ENCODE peak calls at places on chromosomes 5 and 9, in seven cellular contexts. W is adrenal gland, Q is A549, E is Calu3, T is B cell, H is GM12878, X is LNCaP clone FGC. K is an unnamed sample.

GRCh38 chr9:97990259-97990658 is 7.1 kb downstream of the ANP32B start:
- DNase-seq in W (no peak), Q (peak; percentile 63), E (no peak), T (no peak), H (no peak), X (no peak), K (no peak)

GRCh38 chr9:92770005-92770995 is 5.7 kb upstream of the BICD2 start:
- DNase-seq in W (no peak), Q (no peak), E (no peak), T (peak; percentile 72), H (no peak), X (no peak), K (no peak)

GRCh38 chr9:137759649-137760321 is 117.8 kb upstream of the CACNA1B start:
- DNase-seq in W (no peak), Q (no peak), E (no peak), T (peak; percentile 68), H (no peak), X (no peak), K (no peak)

GRCh38 chr9:110580850-110581249 is 1.3 kb upstream of the SVEP1 start:
- DNase-seq in W (no peak), Q (no peak), E (no peak), T (no peak), H (no peak), X (no peak), K (no peak)

GRCh38 chr5:56638768-56639238 is 176.5 kb upstream of the MAP3K1 start:
- DNase-seq in W (no peak), Q (no peak), E (peak; percentile 37), T (no peak), H (no peak), X (no peak), K (no peak)

GRCh38 chr9:127898433-127899199 is 787 bp downstream of the ST6GALNAC6 start:
- DNase-seq in W (peak; percentile 90), Q (no peak), E (no peak), T (no peak), H (no peak), X (no peak), K (peak; percentile 57)

GRCh38 chr9:16718296-16718695 is 152.2 kb downstream of the BNC2 start:
- DNase-seq in W (no peak), Q (no peak), E (no peak), T (no peak), H (no peak), X (no peak), K (no peak)

GRCh38 chr5:154368041-154368800 is 77.6 kb upstream of the SAP30L start:
- DNase-seq in W (peak; percentile 62), Q (peak; percentile 89), E (peak; percentile 63), T (no peak), H (no peak), X (no peak), K (no peak)

GRCh38 chr5:109692011-109692410 is 2.3 kb downstream of the MAN2A1 start:
- DNase-seq in W (peak; percentile 33), Q (no peak), E (no peak), T (no peak), H (no peak), X (no peak), K (peak; percentile 11)

GRCh38 chr9:107176701-107177100 is 106.4 kb upstream of the RAD23B start:
- DNase-seq in W (no peak), Q (no peak), E (no peak), T (no peak), H (no peak), X (no peak), K (no peak)

GRCh38 chr5:151251621-151252020 is 1.4 kb upstream of the GM2A start:
- DNase-seq in W (no peak), Q (no peak), E (no peak), T (no peak), H (no peak), X (no peak), K (no peak)

GRCh38 chr9:123314617-123315016 is 41.4 kb upstream of the CRB2 start:
- DNase-seq in W (no peak), Q (no peak), E (no peak), T (no peak), H (no peak), X (no peak), K (no peak)

GRCh38 chr9:92917176-92917800 is 30.0 kb upstream of the FGD3 start:
- DNase-seq in W (peak; percentile 20), Q (no peak), E (no peak), T (no peak), H (no peak), X (no peak), K (no peak)

GRCh38 chr9:16869140-16869903 is 1.1 kb downstream of the BNC2 start:
- DNase-seq in W (no peak), Q (no peak), E (no peak), T (no peak), H (no peak), X (no peak), K (peak; percentile 24)

GRCh38 chr9:73347123-73347522 is 195.5 kb downstream of the ANXA1 start:
- DNase-seq in W (no peak), Q (no peak), E (no peak), T (no peak), H (no peak), X (no peak), K (no peak)

GRCh38 chr9:73349476-73349875 is 197.8 kb downstream of the ANXA1 start:
- DNase-seq in W (no peak), Q (no peak), E (no peak), T (no peak), H (no peak), X (no peak), K (no peak)

GRCh38 chr9:73344060-73344459 is 192.4 kb downstream of the ANXA1 start:
- DNase-seq in W (no peak), Q (no peak), E (no peak), T (no peak), H (no peak), X (no peak), K (no peak)

GRCh38 chr9:73347720-73348119 is 196.1 kb downstream of the ANXA1 start:
- DNase-seq in W (no peak), Q (no peak), E (peak; percentile 2), T (no peak), H (no peak), X (no peak), K (no peak)

GRCh38 chr9:73348485-73348884 is 196.8 kb downstream of the ANXA1 start:
- DNase-seq in W (no peak), Q (no peak), E (no peak), T (no peak), H (no peak), X (peak; percentile 7), K (no peak)
- TF ChIP-seq CTCF in W (no peak), Q (no peak), E (no peak), T (no peak), H (no peak), X (no peak), K (no peak)

GRCh38 chr5:120091376-120091948 is 372.6 kb upstream of the PRR16 start:
- DNase-seq in W (no peak), Q (no peak), E (no peak), T (no peak), H (no peak), X (peak; percentile 58), K (no peak)

GRCh38 chr5:120096413-120096812 is 367.7 kb upstream of the PRR16 start:
- DNase-seq in W (no peak), Q (no peak), E (no peak), T (no peak), H (no peak), X (no peak), K (no peak)

GRCh38 chr5:120088831-120089230 is 375.3 kb upstream of the PRR16 start:
- DNase-seq in W (no peak), Q (no peak), E (no peak), T (no peak), H (no peak), X (no peak), K (no peak)

GRCh38 chr5:120092649-120093048 is 371.5 kb upstream of the PRR16 start:
- DNase-seq in W (no peak), Q (no peak), E (no peak), T (no peak), H (no peak), X (no peak), K (no peak)

DNA sequence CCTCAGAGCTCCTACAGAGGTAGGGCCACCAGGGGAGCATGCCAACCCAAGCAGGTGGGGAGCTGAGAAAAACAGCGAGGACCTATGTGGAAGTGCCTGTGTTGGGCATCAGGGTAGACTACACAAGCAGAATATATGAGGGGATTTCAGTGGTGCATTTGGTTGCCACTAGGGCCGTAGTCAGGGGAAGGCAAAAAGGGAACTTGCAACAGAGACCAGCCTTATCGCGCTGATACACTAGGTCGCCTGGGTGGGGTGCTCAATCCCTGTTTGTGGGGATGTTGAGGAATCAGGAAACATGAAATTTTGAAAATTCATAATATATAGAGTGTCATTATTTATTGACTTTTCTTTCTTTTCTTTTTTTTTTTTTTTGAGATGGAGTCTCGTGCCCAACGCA is 370.9 kb upstream of the PRR16 start:
- DNase-seq in W (no peak), Q (no peak), E (no peak), T (peak; percentile 27), H (no peak), X (no peak), K (no peak)
- TF ChIP-seq CTCF in W (no peak), Q (no peak), E (no peak), T (no peak), H (no peak), X (no peak), K (no peak)

GRCh38 chr5:141913560-141913959 is 10.1 kb upstream of the DELE1 start:
- DNase-seq in W (no peak), Q (no peak), E (no peak), T (no peak), H (no peak), X (no peak), K (no peak)

GRCh38 chr5:141916522-141916921 is 7.1 kb upstream of the DELE1 start:
- DNase-seq in W (no peak), Q (no peak), E (no peak), T (no peak), H (no peak), X (no peak), K (no peak)

GRCh38 chr5:141914797-141915196 is 8.9 kb upstream of the DELE1 start:
- DNase-seq in W (no peak), Q (no peak), E (no peak), T (no peak), H (no peak), X (no peak), K (no peak)

GRCh38 chr5:141915881-141916336 is 7.8 kb upstream of the DELE1 start:
- DNase-seq in W (no peak), Q (no peak), E (no peak), T (no peak), H (no peak), X (no peak), K (no peak)

DNA sequence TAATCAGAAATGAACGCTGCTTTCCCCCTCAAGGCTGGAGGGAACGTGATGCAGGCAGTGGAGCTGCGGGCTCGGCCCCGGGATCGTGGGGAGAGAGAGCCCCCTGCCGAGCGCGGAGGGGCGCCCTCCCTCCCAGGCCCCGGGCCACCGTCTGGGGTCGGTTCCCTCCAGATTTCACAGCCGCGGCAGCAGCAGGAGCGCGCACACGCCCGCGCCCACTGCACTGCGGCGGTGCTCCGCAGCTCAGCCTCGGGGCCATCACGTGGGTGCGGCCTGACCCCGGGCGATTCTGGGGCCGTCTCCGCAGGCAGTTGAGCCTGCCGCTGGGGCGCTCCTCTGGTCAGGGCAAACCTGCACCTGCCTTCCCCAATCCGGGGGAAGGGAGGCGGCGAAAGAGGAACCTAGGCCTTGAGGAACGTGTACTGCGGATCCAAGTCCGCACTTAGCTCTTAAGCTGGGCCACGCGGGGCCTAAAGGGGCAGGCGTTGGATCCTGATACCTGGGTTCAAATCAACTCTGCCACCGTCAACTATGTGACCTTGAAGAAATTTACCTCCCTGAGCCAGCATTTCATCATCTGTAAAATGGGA is 9.4 kb upstream of the DELE1 start:
- DNase-seq in W (peak; percentile 47), Q (no peak), E (peak; percentile 54), T (peak; percentile 71), H (no peak), X (no peak), K (peak; percentile 55)
- TF ChIP-seq CTCF in W (peak; percentile 12), Q (no peak), E (peak; percentile 31), T (peak; percentile 30), H (peak; percentile 40), X (no peak), K (peak; percentile 36)

GRCh38 chr9:126702501-126703329 is 89.0 kb downstream of the LMX1B start:
- DNase-seq in W (no peak), Q (peak; percentile 50), E (peak; percentile 28), T (peak; percentile 50), H (no peak), X (no peak), K (no peak)
- TF ChIP-seq CTCF in W (no peak), Q (peak; percentile 59), E (peak; percentile 52), T (peak; percentile 77), H (peak; percentile 40), X (peak; percentile 54), K (peak; percentile 75)